ENCODE peak calls at places on chromosome 6, in five cellular contexts. V is GM23338; F is CD8-positive, alpha-beta memory T cell; R is fibroblast of lung; N is hepatocyte. U is an unnamed sample. For H3K4me1, the result is how much of the 10 kb centered on the place peaks cover.

GRCh38 chr6:11492444-11493300 is 44.9 kb upstream of the TMEM170B start:
- DNase-seq in V (no peak), F (no peak), R (no peak), N (no peak), U (no peak)

GRCh38 chr6:155883741-155884140 is 428.1 kb upstream of the NOX3 start:
- DNase-seq in V (no peak), F (no peak), R (peak), N (no peak), U (no peak)

GRCh38 chr6:47179286-47179685 is 130.4 kb downstream of the TNFRSF21 start:
- DNase-seq in V (no peak), F (no peak), R (no peak), N (no peak), U (peak)

GRCh38 chr6:131368077-131368911 is 204.7 kb upstream of the ARG1 start:
- DNase-seq in V (no peak), F (no peak), R (peak), N (peak), U (no peak)

GRCh38 chr6:83430606-83431544 is at the start of gene ME1:
- DNase-seq in V (peak), F (peak), R (peak), N (peak), U (no peak)

GRCh38 chr6:111922454-111923297 is 49.4 kb upstream of the FYN start:
- DNase-seq in V (no peak), F (no peak), R (peak), N (no peak), U (no peak)

GRCh38 chr6:169078399-169079145 is 175.1 kb downstream of the THBS2 start:
- DNase-seq in V (no peak), F (no peak), R (no peak), N (no peak), U (no peak)

GRCh38 chr6:11459002-11459658 is 78.4 kb upstream of the TMEM170B start:
- DNase-seq in V (no peak), F (no peak), R (no peak), N (no peak), U (no peak)

GRCh38 chr6:5529733-5530132 is 268.4 kb downstream of the FARS2 start:
- DNase-seq in V (no peak), F (no peak), R (peak), N (no peak), U (no peak)

GRCh38 chr6:153976921-153977693 is 61.9 kb upstream of the OPRM1 start:
- DNase-seq in V (no peak), F (no peak), R (peak), N (no peak), U (no peak)

GRCh38 chr6:2135401-2135800 is 110.0 kb downstream of the GMDS start:
- DNase-seq in V (no peak), F (no peak), R (no peak), N (no peak), U (no peak)

GRCh38 chr6:45812937-45813336 is 202.7 kb downstream of the CLIC5 start:
- DNase-seq in V (no peak), F (no peak), R (peak), N (no peak), U (peak)

GRCh38 chr6:133290926-133291325 is 49.8 kb downstream of the EYA4 start:
- DNase-seq in V (no peak), F (no peak), R (no peak), N (no peak), U (no peak)

GRCh38 chr6:83096791-83097190 is 29.3 kb downstream of the DOP1A start:
- DNase-seq in V (no peak), F (no peak), R (no peak), N (no peak), U (no peak)

GRCh38 chr6:129598244-129599187 is 111.5 kb downstream of the ARHGAP18 start:
- DNase-seq in V (peak), F (no peak), R (peak), N (peak), U (peak)

GRCh38 chr6:129102741-129103140 is 219.8 kb downstream of the LAMA2 start:
- DNase-seq in V (no peak), F (no peak), R (peak), N (no peak), U (peak)

GRCh38 chr6:88008821-88009220 is 38.8 kb upstream of the SPACA1 start:
- DNase-seq in V (no peak), F (no peak), R (no peak), N (no peak), U (peak)

GRCh38 chr6:166406197-166406596 is 23.5 kb upstream of the MPC1 start:
- DNase-seq in V (no peak), F (no peak), R (no peak), N (no peak), U (no peak)

GRCh38 chr6:151372164-151372563 is 19.2 kb downstream of the ZBTB2 start:
- DNase-seq in V (no peak), F (no peak), R (no peak), N (no peak), U (no peak)

GRCh38 chr6:106972500-106972899 is 2.0 kb downstream of the CD24 start:
- DNase-seq in V (no peak), F (no peak), R (no peak), N (peak), U (no peak)

GRCh38 chr6:111764238-111765182 is 108.7 kb downstream of the FYN start:
- DNase-seq in V (peak), F (peak), R (no peak), N (no peak), U (no peak)

GRCh38 chr6:90121982-90122381 is 174.7 kb downstream of the BACH2 start:
- DNase-seq in V (no peak), F (no peak), R (no peak), N (no peak), U (no peak)

GRCh38 chr6:140001005-140001404 is 626.6 kb upstream of the CITED2 start:
- DNase-seq in V (no peak), F (no peak), R (no peak), N (no peak), U (no peak)

GRCh38 chr6:144284753-144285547 is at the start of gene UTRN:
- DNase-seq in V (peak), F (peak), R (peak), N (peak), U (peak)

GRCh38 chr6:20819774-20820400 is 285.6 kb downstream of the CDKAL1 start:
- DNase-seq in V (no peak), F (no peak), R (no peak), N (no peak), U (no peak)

DNA sequence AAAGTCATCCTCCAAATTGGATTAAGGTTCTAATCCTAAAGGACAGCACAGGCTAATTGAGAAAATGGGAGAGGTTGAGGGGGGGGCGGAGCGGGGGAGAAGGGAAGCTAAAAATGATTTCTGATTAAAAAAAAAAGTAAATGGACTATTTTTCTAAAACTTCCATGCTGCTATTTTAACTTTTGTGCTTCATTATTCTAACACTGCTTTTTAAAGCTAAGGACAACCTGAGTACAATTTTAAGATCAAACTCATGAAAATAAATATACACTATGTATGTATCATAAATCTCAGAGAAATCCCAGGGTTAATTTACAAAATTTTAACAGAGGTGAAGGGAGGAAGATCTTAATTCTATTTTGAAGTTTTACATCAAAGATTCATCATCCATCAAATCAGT is 4.4 kb downstream of the MAN1A1 start:
- DNase-seq in V (no peak), F (no peak), R (no peak), N (no peak), U (no peak)
- H3K4me1 ChIP-seq in V (under half), F (under half), R (under half), N (under half), U (under half)

DNA sequence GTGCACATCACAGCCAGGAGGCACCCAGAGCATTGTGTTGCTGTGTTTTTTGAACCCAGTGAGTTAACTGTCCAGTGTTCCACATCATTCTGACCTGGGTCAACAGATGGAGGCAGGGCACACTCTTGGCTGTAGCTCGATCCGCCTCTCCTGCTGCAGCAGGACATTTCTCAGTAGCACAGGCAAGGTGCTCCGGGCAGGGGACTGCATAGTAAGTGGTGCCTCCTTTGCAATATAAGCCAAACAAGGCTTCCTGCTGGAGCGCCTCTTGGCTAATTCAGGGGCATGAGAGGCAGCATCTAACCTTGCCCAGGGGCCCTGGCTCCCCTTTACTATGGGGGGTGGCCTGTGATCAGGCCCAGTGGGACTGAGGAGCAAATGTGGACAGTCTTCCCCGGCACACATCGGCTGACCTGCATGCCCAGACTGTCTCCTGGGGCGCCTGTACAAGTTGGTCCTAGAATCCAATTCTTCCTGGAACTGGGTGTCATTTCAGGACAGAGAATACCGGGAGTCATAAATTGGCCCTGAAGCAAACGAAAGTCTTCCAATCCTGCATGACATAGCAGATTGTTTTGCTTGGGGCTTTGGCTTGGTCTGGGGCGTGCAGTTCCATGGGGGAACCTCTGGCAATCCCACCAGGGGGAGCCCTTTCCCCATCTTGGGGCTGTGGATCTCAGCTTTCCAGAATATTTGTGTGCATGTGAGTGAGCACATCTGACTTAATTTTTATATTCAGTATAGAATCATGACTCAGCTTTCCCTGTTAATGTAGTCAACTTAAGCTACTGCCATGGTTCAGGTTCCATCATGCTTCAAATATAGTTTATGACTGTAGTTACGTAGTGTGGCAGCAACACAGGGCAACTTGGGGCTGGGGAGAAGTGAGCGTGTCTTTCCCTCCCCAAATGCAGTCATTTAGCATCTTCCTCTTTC is 56.0 kb upstream of the DDR1 start:
- DNase-seq in V (peak), F (peak), R (peak), N (peak), U (peak)
- H3K4me3 ChIP-seq in V (no peak), F (peak), R (no peak), N (no peak), U (no peak)

DNA sequence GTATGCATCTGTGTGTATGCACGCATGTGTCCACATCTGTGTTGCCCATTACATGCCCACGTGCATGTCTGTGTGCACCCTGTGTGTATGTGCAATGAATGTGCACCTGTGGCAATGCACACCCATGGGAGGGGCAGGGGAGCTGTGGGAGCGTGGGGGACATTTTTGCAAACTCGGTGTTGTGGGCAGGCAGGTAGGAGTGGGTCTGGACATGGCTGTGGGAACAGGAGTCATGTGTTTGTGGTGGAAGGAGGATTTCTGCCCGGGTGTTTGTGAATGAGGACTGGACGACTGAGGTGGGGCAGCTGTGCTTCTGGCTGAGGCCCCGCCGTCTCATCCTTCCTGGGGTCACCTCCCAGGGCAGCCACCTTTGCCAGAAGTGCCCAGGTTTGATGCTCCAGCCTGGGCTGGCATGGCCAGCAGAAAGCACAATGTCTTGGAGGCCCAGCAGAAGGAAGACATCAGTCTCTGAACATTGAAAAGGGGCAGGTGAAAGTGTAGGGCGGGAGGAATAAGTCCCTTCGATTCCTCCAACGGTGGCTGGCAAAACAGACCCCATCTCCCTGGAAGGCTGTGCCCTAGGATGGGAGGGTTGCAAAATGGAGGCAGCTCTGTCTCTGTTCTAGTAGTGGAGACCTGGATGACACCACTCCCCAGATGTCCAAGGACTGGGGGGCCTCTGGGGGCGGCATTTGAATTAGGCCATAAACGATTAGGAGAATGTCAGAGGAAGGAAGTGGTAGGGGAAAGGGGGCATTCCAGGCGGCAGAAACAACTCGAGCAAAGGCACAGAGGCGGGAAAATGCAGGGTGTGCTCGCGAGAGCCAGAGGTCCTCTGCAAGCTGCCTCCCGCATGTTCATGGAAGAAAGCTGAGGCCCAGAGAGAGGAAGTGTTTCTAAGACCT is 19.1 kb upstream of the ARMC12 start:
- DNase-seq in V (peak), F (no peak), R (no peak), N (no peak), U (no peak)
- H3K4me1 ChIP-seq in V (under half), F (under half), R (under half), N (under half), U (under half)

DNA sequence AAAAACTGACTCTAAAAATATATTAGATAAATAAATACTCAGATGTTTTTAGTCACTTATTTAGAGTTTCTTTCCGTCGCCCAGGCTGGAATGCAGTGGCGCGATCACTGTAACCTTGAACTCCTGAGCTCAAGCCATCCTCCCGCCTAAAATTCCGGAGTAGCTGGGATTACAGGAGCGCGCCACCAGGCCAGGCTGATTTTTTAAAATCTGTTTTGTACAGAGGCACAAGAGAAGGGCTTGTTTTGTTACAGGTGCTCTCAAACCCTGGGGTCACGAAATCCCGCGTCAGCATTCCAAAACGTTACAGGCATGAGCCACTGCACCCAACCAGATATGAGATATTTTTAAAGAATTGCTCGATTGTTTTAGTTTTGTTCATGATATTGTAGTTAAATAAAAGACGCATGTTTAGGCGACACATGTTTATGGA is 40.7 kb upstream of the BTN3A2 start:
- DNase-seq in V (no peak), F (no peak), R (no peak), N (no peak), U (no peak)
- H3K4me3 ChIP-seq in V (no peak), F (no peak), R (no peak), N (no peak), U (no peak)

DNA sequence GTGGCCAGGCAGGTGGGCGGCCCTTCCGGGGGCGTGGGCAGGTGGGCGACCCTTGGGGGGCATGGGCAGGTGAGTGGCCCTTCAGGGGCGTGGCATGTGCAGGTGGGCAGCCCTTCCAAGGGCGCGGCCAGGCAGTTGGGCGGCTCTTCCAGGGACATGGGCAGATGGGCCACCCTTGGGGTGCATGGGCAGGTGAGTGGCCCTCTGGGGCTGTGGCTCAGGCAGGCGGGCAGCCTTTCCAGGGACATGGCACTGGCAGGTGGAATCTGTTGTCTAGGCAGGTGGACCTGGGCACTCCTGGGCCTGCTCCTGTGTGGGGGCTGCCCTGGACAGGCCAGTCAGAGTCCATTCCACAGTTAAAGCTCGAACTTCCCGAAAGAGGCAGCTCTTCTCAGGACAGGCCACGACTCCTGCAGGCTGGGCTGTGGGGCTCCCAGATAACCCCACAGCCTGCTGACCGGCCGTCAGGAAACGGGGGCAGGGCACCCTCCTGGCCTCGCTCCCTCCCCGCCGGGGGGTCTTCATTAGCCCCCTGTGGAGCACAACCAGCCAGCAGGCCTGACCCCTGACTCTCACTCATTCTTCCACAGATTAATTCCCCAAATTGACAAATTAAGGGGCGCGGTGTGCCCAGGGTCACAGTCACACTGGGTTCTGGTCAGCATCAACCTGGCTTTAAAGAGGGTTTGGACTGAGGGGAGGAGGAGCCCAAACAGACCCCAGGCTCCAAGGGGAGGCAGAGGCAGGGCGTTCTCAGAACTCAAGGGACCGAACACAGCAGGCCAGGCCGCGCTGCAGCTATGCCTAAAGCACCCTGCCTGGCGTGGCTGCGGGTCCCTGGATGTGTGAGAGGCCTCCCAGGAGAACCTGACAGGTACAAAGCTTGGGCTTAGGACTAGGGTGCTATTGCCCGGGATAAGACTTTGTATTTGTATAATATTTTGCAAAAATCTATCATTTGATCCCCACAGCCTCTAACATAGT is 130.0 kb downstream of the DLL1 start:
- DNase-seq in V (no peak), F (no peak), R (no peak), N (no peak), U (no peak)
- H3K4me1 ChIP-seq in V (under half), F (under half), R (under half), N (under half), U (under half)

DNA sequence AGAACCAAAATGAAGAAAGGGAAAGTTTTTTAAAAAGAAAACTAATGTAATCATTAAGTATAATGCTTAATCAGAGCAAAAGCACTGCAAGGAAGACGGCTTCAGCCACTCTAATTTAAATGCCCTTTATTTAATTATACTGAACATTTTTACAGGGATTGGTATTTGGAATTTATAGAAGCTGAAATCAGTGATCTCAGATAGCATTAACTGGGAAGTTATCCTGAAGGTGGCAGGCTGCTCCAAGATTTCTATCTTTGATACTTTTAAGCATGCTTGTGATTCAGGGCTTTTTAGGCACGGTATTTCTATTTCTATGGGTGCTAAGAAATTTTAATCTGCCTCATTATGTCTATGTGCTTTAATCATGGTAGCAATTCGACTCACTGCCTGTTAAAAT is 1.3 kb upstream of the NDUFAF4 start:
- DNase-seq in V (peak), F (no peak), R (peak), N (peak), U (peak)
- H3K4me3 ChIP-seq in V (peak), F (no peak), R (no peak), N (peak), U (peak)

GRCh38 chr6:712805-713204 is 19.9 kb upstream of the EXOC2 start:
- DNase-seq in V (no peak), F (no peak), R (no peak), N (no peak), U (no peak)

GRCh38 chr6:710601-711571 is 17.9 kb upstream of the EXOC2 start:
- DNase-seq in V (peak), F (peak), R (peak), N (peak), U (peak)

GRCh38 chr6:711925-712324 is 19.0 kb upstream of the EXOC2 start:
- DNase-seq in V (no peak), F (no peak), R (no peak), N (no peak), U (no peak)

GRCh38 chr6:714100-714499 is 21.2 kb upstream of the EXOC2 start:
- DNase-seq in V (no peak), F (no peak), R (no peak), N (no peak), U (no peak)

DNA sequence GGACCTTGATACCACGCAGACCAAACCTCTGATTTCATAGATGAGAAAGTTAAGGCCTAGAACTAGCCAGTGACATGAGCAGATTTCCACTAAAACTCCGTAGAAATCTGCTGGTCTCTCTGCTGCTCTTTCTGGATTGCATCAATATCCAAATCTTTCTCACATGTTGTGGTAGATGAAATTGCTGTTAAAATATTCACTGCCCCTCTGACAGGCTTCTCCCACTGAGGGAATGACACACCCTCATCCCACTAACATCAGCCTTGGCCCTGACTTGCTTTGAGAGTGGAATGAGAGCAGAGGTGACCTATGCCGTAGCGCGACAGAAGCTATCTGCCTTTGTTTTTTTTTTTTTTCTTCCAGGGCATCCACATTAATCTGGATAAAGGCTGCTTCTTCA is 20.4 kb upstream of the EXOC2 start:
- DNase-seq in V (no peak), F (no peak), R (no peak), N (no peak), U (no peak)
- H3K4me1 ChIP-seq in V (under half), F (under half), R (under half), N (under half), U (under half)

GRCh38 chr6:39314273-39314790 is at the start of gene KCNK17:
- DNase-seq in V (peak), F (no peak), R (no peak), N (no peak), U (no peak)
- H3K4me3 ChIP-seq in V (peak), F (no peak), R (no peak), N (no peak), U (no peak)

U was measured in SJCRH30.